ENCODE peak calls at places on chromosomes 3 and 15, in five cellular contexts. L is HCT116, M is H1, T is HepG2, S is K562. R is an unnamed sample.
A peak's percentile ranks its signal among the peaks of the same experiment; 100 is the strongest.

GRCh38 chr3:115709135-115709534 is 85.8 kb downstream of the GAP43 start:
- DNase-seq in T (no peak), M (no peak), S (no peak), L (no peak), R (no peak)

GRCh38 chr3:184241447-184242296 is 7.1 kb downstream of the ALG3 start:
- DNase-seq in S (peak; percentile 82), T (peak; percentile 86), M (no peak), L (no peak), R (no peak)

GRCh38 chr3:117252208-117252607 is 542.6 kb downstream of the TUSC7 start:
- DNase-seq in L (no peak), S (no peak), T (no peak), M (no peak), R (no peak)

GRCh38 chr15:74245342-74245931 is 9.3 kb downstream of the CCDC33 start:
- DNase-seq in L (no peak), M (no peak), T (no peak), S (no peak), R (no peak)

GRCh38 chr3:119181765-119182164 is 8.4 kb downstream of the UPK1B start:
- DNase-seq in S (no peak), T (no peak), L (no peak), M (no peak), R (no peak)

GRCh38 chr15:96171842-96172241 is 158.7 kb upstream of the NR2F2 start:
- DNase-seq in S (no peak), T (peak; percentile 79), L (no peak), M (no peak), R (no peak)

GRCh38 chr3:52246728-52247454 is 1.3 kb downstream of the PPM1M start:
- DNase-seq in S (no peak), L (no peak), M (no peak), T (no peak), R (no peak)

GRCh38 chr3:158991146-158991705 is 189.4 kb downstream of the MFSD1 start:
- DNase-seq in T (no peak), S (peak; percentile 34), M (peak; percentile 49), L (no peak), R (no peak)

GRCh38 chr3:53083496-53083895 is 37.6 kb upstream of the SFMBT1 start:
- DNase-seq in T (no peak), M (no peak), L (no peak), S (peak; percentile 16), R (no peak)

GRCh38 chr3:130729154-130729553 is 17.5 kb downstream of the PIK3R4 start:
- DNase-seq in S (no peak), M (no peak), T (no peak), L (no peak), R (no peak)

GRCh38 chr3:16668776-16669545 is 63.7 kb upstream of the DAZL start:
- DNase-seq in L (no peak), T (no peak), S (no peak), M (no peak), R (no peak)

GRCh38 chr15:94258246-94258645 is 26.9 kb downstream of the MCTP2 start:
- DNase-seq in S (no peak), L (no peak), M (no peak), T (no peak), R (no peak)

GRCh38 chr3:76034652-76035051 is 249.3 kb upstream of the ZNF717 start:
- DNase-seq in L (no peak), S (no peak), M (no peak), T (no peak), R (no peak)

GRCh38 chr3:134799393-134799792 is 4.3 kb downstream of the EPHB1 start:
- DNase-seq in L (no peak), S (no peak), T (no peak), M (no peak), R (no peak)

GRCh38 chr3:72836923-72837322 is 11.3 kb downstream of the SHQ1 start:
- DNase-seq in S (no peak), T (no peak), M (no peak), L (no peak), R (no peak)

GRCh38 chr3:124886168-124887051 is 755 bp downstream of the ITGB5 start:
- DNase-seq in S (peak; percentile 38), M (no peak), T (peak; percentile 68), L (no peak), R (no peak)

GRCh38 chr3:105823149-105823866 is 45.5 kb downstream of the CBLB start:
- DNase-seq in S (no peak), L (peak; percentile 70), M (no peak), T (peak; percentile 39), R (no peak)

GRCh38 chr3:114608293-114608692 is 314.5 kb downstream of the TIGIT start:
- DNase-seq in L (no peak), S (no peak), T (no peak), M (no peak), R (no peak)

GRCh38 chr3:144760831-144761230 is 789.2 kb downstream of the DIPK2A start:
- DNase-seq in S (no peak), M (no peak), T (no peak), L (no peak), R (no peak)

GRCh38 chr15:90838066-90838465 is 30.3 kb upstream of the FURIN start:
- DNase-seq in L (no peak), M (no peak), S (no peak), T (no peak), R (no peak)

GRCh38 chr3:12371525-12372140 is 82.8 kb downstream of the PPARG start:
- DNase-seq in S (no peak), L (no peak), T (no peak), M (no peak), R (no peak)

GRCh38 chr3:107997666-107998065 is 93.2 kb downstream of the CD47 start:
- DNase-seq in M (no peak), T (no peak), S (no peak), L (no peak), R (no peak)

GRCh38 chr15:58182460-58183163 is 44.4 kb downstream of the AQP9 start:
- DNase-seq in T (peak; percentile 37), L (peak; percentile 48), S (peak; percentile 84), M (peak; percentile 36), R (no peak)

GRCh38 chr3:49787182-49787464 is 781 bp upstream of the IP6K1 start:
- DNase-seq in M (no peak), S (peak; percentile 37), L (no peak), T (no peak), R (no peak)

GRCh38 chr3:35184775-35185174 is 454.6 kb upstream of the ARPP21 start:
- DNase-seq in M (no peak), L (no peak), S (no peak), T (no peak), R (no peak)
- TF ChIP-seq SRF in M (no peak), L (no peak), S (no peak), T (no peak), R (no peak)

GRCh38 chr15:80514071-80514780 is 110.0 kb downstream of the ARNT2 start:
- DNase-seq in S (no peak), L (no peak), T (no peak), M (no peak), R (no peak)
- TF ChIP-seq SRF in S (no peak), L (no peak), T (no peak), M (no peak), R (no peak)

GRCh38 chr3:70824078-70824477 is 511.6 kb upstream of the MDFIC2 start:
- DNase-seq in S (no peak), L (no peak), M (no peak), T (no peak), R (no peak)
- TF ChIP-seq SRF in S (no peak), L (no peak), M (no peak), T (no peak), R (no peak)

GRCh38 chr15:67819636-67820035 is 5.7 kb upstream of the SKOR1 start:
- DNase-seq in S (no peak), M (no peak), L (no peak), T (no peak), R (no peak)

GRCh38 chr15:67821784-67822451 is 3.4 kb upstream of the SKOR1 start:
- DNase-seq in L (no peak), S (no peak), M (no peak), T (no peak), R (no peak)

GRCh38 chr15:67820147-67820991 is 4.9 kb upstream of the SKOR1 start:
- DNase-seq in L (no peak), S (no peak), T (no peak), M (no peak), R (no peak)

GRCh38 chr15:67822537-67823370 is 2.6 kb upstream of the SKOR1 start:
- DNase-seq in S (peak; percentile 20), T (no peak), M (no peak), L (no peak), R (no peak)

DNA sequence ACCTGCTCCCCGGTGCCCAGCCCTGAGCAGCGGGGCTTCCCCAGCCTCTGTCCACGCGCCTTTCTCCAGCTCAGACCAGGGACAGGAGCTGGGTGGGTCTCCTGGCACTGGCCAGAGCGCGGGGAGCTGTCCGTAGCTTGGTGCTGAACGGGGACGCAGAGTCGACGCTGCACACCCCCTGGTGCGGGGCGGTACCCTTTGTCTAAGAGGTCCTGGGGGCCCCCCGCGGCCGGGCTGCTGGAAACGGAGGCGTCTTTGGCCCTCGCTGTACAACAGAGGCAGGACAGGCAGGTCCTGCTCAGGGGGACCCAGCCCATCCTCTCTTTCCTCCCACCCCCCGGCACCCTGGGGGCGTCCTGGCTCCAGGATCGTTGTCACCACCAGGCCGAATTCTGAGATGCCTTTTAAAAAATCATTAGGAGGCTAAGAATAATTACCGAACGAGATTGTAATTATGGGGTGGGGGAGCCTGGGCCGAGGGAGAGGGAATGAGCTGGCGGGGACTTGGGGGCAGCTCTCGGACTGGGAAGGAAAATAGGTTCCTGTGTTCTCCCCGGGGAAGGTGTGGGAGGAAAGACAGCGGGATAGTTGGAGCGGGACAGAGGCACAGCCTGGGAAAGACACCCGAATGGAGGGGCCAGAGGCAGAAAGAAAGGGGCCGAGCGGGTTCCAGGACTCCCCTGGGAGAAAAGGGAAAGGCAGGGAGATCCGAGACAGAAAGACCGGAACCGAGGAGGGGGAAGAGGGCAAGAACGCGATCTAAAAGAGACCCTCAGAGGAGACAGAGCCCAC is 4.1 kb upstream of the SKOR1 start:
- DNase-seq in M (no peak), T (peak; percentile 28), S (peak; percentile 58), L (no peak), R (no peak)
- TF ChIP-seq SRF in M (no peak), T (no peak), S (no peak), L (no peak), R (no peak)